ENCODE peak calls at places on chromosomes 16 and 17, in five cellular contexts. U is K562, W is AG04450, B is omental fat pad, P is progenitor cell of endocrine pancreas. Y is an unnamed sample.

GRCh38 chr17:8226536-8227237 is 16.3 kb upstream of the AURKB start:
- DNase-seq in U (peak; percentile 53), W (peak; percentile 78), B (no peak), P (peak; percentile 37), Y (peak; percentile 36)

GRCh38 chr17:81153340-81153803 is 11.9 kb upstream of the PVALEF start:
- DNase-seq in U (peak; percentile 66), W (no peak), B (no peak), P (no peak), Y (no peak)

GRCh38 chr17:30969989-30970680 is 704 bp upstream of the RNF135 start:
- DNase-seq in U (no peak), W (no peak), B (no peak), P (no peak), Y (peak; percentile 32)

GRCh38 chr16:20404637-20405036 is at the start of gene PDILT:
- DNase-seq in U (no peak), W (no peak), B (no peak), P (no peak), Y (no peak)

GRCh38 chr17:56834380-56835258 is 668 bp downstream of the DGKE start:
- DNase-seq in U (peak; percentile 44), W (no peak), B (no peak), P (peak; percentile 47), Y (peak; percentile 59)

GRCh38 chr16:29806641-29807425 is 504 bp downstream of the MAZ start:
- DNase-seq in U (peak; percentile 61), W (no peak), B (no peak), P (no peak), Y (peak; percentile 55)

GRCh38 chr17:40530531-40530987 is 29.1 kb upstream of the TNS4 start:
- DNase-seq in U (no peak), W (no peak), B (no peak), P (no peak), Y (no peak)

GRCh38 chr16:60299345-60299744 is 1565.2 kb upstream of the GOT2 start:
- DNase-seq in U (no peak), W (no peak), B (no peak), P (no peak), Y (no peak)

GRCh38 chr16:11029948-11030347 is 85.6 kb downstream of the CLEC16A start:
- DNase-seq in U (no peak), W (peak; percentile 54), B (no peak), P (no peak), Y (no peak)

GRCh38 chr17:78500806-78501205 is 76.4 kb downstream of the DNAH17 start:
- DNase-seq in U (no peak), W (no peak), B (no peak), P (no peak), Y (no peak)

GRCh38 chr17:27315322-27315721 is 21.4 kb downstream of the WSB1 start:
- DNase-seq in U (no peak), W (peak; percentile 86), B (peak; percentile 66), P (no peak), Y (no peak)

GRCh38 chr16:67283826-67284555 is 4.7 kb downstream of the PLEKHG4 start:
- DNase-seq in U (no peak), W (no peak), B (no peak), P (no peak), Y (no peak)

GRCh38 chr17:37689317-37689716 is 46.1 kb upstream of the DDX52 start:
- DNase-seq in U (no peak), W (no peak), B (no peak), P (no peak), Y (no peak)

GRCh38 chr16:3401719-3402397 is 843 bp downstream of the ZNF174 start:
- DNase-seq in U (peak; percentile 51), W (no peak), B (no peak), P (no peak), Y (no peak)

GRCh38 chr17:32877164-32877764 is 340 bp upstream of the MYO1D start:
- DNase-seq in U (peak; percentile 99), W (peak; percentile 23), B (peak; percentile 52), P (peak; percentile 91), Y (peak; percentile 97)

GRCh38 chr16:50595854-50596253 is 47.7 kb downstream of the NKD1 start:
- DNase-seq in U (no peak), W (no peak), B (no peak), P (no peak), Y (no peak)

GRCh38 chr17:36597229-36597628 is 4.2 kb upstream of the MRM1 start:
- DNase-seq in U (peak; percentile 38), W (no peak), B (no peak), P (no peak), Y (no peak)

GRCh38 chr17:77427471-77427991 is 286.8 kb downstream of the SEC14L1 start:
- DNase-seq in U (peak; percentile 47), W (no peak), B (no peak), P (no peak), Y (peak; percentile 15)

GRCh38 chr16:72013389-72013788 is 4.8 kb downstream of the DHODH start:
- DNase-seq in U (peak; percentile 33), W (no peak), B (peak; percentile 78), P (no peak), Y (no peak)

GRCh38 chr17:65324977-65325376 is 187.8 kb downstream of the RGS9 start:
- DNase-seq in U (no peak), W (no peak), B (no peak), P (no peak), Y (no peak)

GRCh38 chr17:61412860-61413653 is 13.4 kb downstream of the TBX2 start:
- DNase-seq in U (no peak), W (no peak), B (no peak), P (no peak), Y (no peak)

GRCh38 chr17:46212634-46213435 is 19.6 kb upstream of the KANSL1 start:
- DNase-seq in U (peak; percentile 66), W (peak; percentile 54), B (no peak), P (no peak), Y (no peak)

GRCh38 chr17:55806745-55807466 is 56.1 kb downstream of the PCTP start:
- DNase-seq in U (no peak), W (no peak), B (no peak), P (no peak), Y (no peak)

GRCh38 chr17:82787081-82787848 is 35.4 kb downstream of the TBCD start:
- DNase-seq in U (no peak), W (no peak), B (no peak), P (no peak), Y (no peak)

GRCh38 chr16:52515068-52515671 is 31.8 kb downstream of the TOX3 start:
- DNase-seq in U (no peak), W (no peak), B (no peak), P (no peak), Y (no peak)

GRCh38 chr16:75267631-75268264 is 16.3 kb upstream of the BCAR1 start:
- DNase-seq in U (no peak), W (no peak), B (no peak), P (no peak), Y (no peak)

GRCh38 chr16:85639529-85640253 is 26.6 kb downstream of the GSE1 start:
- DNase-seq in U (no peak), W (no peak), B (no peak), P (no peak), Y (no peak)

GRCh38 chr17:32006957-32007462 is at the start of gene LRRC37B:
- DNase-seq in U (peak; percentile 83), W (peak; percentile 27), B (peak; percentile 84), P (peak; percentile 85), Y (peak; percentile 92)

GRCh38 chr17:4446326-4447051 is 12.7 kb downstream of the SPNS3 start:
- DNase-seq in U (no peak), W (no peak), B (no peak), P (no peak), Y (no peak)

GRCh38 chr17:29760279-29760721 is 137.6 kb upstream of the CORO6 start:
- DNase-seq in U (no peak), W (no peak), B (no peak), P (no peak), Y (no peak)

GRCh38 chr17:48048321-48049140 is at the start of gene NFE2L1:
- DNase-seq in U (peak; percentile 89), W (peak; percentile 72), B (peak; percentile 57), P (peak; percentile 71), Y (no peak)

GRCh38 chr17:75742337-75742736 is 21.1 kb downstream of the ITGB4 start:
- DNase-seq in U (no peak), W (no peak), B (no peak), P (no peak), Y (no peak)

GRCh38 chr17:83143817-83144231 is 64.4 kb downstream of the METRNL start:
- DNase-seq in U (no peak), W (no peak), B (no peak), P (no peak), Y (no peak)

GRCh38 chr16:89269805-89270665 is 52.5 kb downstream of the ZNF778 start:
- DNase-seq in U (no peak), W (no peak), B (no peak), P (no peak), Y (no peak)
- TF ChIP-seq CTCF in U (no peak), W (no peak), B (no peak), P (no peak), Y (no peak)

GRCh38 chr16:49527621-49528020 is 154.0 kb downstream of the C16orf78 start:
- DNase-seq in U (no peak), W (no peak), B (no peak), P (no peak), Y (no peak)
- TF ChIP-seq CTCF in U (no peak), W (no peak), B (no peak), P (no peak), Y (no peak)

GRCh38 chr17:18006495-18007239 is 32.3 kb downstream of the ATPAF2 start:
- DNase-seq in U (peak; percentile 70), W (no peak), B (no peak), P (no peak), Y (no peak)

GRCh38 chr17:18002171-18002570 is 29.5 kb downstream of the DRC3 start:
- DNase-seq in U (no peak), W (no peak), B (no peak), P (no peak), Y (no peak)

GRCh38 chr17:18005496-18005895 is 32.8 kb downstream of the DRC3 start:
- DNase-seq in U (no peak), W (no peak), B (no peak), P (no peak), Y (no peak)

GRCh38 chr17:18004345-18004744 is 31.7 kb downstream of the DRC3 start:
- DNase-seq in U (no peak), W (no peak), B (no peak), P (no peak), Y (no peak)

DNA sequence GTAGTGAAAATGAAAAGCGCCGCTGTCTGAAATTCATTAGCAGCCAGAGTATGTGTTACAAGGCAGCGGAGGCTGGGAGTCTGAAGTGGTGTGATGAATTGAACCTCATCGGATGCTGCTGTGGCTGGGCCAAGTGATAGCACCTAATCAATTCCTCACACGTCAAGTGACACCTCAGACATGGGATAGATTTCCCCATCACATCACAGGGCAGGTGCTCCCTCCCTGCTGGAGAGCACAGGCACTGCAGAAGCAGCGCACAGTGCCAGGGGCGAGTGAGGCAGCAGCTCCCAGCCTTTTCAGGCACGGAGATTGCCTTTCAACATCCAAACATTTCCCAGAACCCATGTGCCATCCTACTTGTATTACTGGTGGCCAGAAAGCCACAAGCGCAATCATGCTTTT is 32.2 kb downstream of the DRC3 start:
- DNase-seq in U (no peak), W (no peak), B (no peak), P (no peak), Y (no peak)
- TF ChIP-seq CTCF in U (no peak), W (peak; percentile 53), B (no peak), P (peak; percentile 51), Y (no peak)

DNA sequence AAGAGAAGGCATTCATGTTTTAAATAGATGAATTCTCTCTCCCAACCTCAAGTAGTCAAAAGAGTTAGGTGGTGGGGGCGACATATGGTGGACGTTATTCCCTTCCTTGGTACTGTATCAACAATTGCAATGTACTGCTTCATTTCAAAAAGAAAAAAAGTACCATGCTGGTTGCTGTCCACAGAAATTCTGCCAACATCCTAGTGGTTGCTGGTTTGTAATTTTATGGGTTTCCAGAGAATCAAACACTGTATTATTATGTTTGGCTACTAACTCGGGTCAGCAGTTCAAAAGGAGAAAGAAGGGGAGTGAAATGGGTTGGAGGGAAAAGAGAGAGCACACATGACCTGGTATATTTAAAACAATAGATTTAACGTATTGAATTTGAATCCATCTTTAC is 61.1 kb upstream of the KCNJ16 start:
- DNase-seq in U (no peak), W (no peak), B (no peak), P (no peak), Y (no peak)
- TF ChIP-seq CTCF in U (no peak), W (no peak), B (no peak), P (no peak), Y (no peak)